ENCODE peak calls at places on chromosomes 2 and 18, in five cellular contexts. E, C, Q, L and J are unnamed samples.

GRCh38 chr2:68912732-68913131 is 40.0 kb downstream of the GKN2 start:
- DNase-seq in L (no peak), C (peak; percentile 93), E (peak; percentile 57), Q (peak; percentile 13), J (no peak)

GRCh38 chr2:107036293-107036692 is 150.3 kb upstream of the ST6GAL2 start:
- DNase-seq in E (no peak), L (no peak), Q (no peak), C (no peak), J (no peak)

GRCh38 chr2:214628091-214628490 is 181.4 kb downstream of the BARD1 start:
- DNase-seq in E (no peak), Q (no peak), L (no peak), C (no peak), J (no peak)

GRCh38 chr18:9890191-9890590 is 4.4 kb downstream of the TXNDC2 start:
- DNase-seq in E (no peak), Q (no peak), C (no peak), L (no peak), J (no peak)

GRCh38 chr2:31266804-31267203 is 32.9 kb downstream of the EHD3 start:
- DNase-seq in E (no peak), Q (no peak), C (no peak), L (no peak), J (no peak)

GRCh38 chr2:58539973-58540372 is 298.8 kb upstream of the FANCL start:
- DNase-seq in Q (no peak), L (no peak), C (no peak), E (no peak), J (no peak)

GRCh38 chr2:239037559-239037910 is 189.7 kb downstream of the TWIST2 start:
- DNase-seq in Q (no peak), L (no peak), E (no peak), C (no peak), J (no peak)

GRCh38 chr2:3041841-3042600 is 335.6 kb downstream of the EIPR1 start:
- DNase-seq in Q (no peak), E (no peak), L (no peak), C (no peak), J (no peak)

GRCh38 chr2:168256448-168256847 is 9.1 kb upstream of the STK39 start:
- DNase-seq in C (no peak), Q (no peak), L (no peak), E (no peak), J (no peak)

GRCh38 chr18:1513519-1513918 is 608.8 kb downstream of the ADCYAP1 start:
- DNase-seq in E (no peak), L (no peak), C (no peak), Q (no peak), J (no peak)